ENCODE peak calls at places on chromosomes 5 and 9, in ten cellular contexts. S is Panc1; H is CD4-positive, alpha-beta T cell; J is GM10248; G is HCT116; B is tibial artery; M is coronary artery; I is brain microvascular endothelial cell; T is AG09309; U is neural progenitor cell. A is an unnamed sample.

GRCh38 chr9:93673271-93673843 is 97.0 kb downstream of the PHF2 start:
- DNase-seq in S (no peak), H (no peak), J (no peak), G (no peak), B (peak), M (peak), I (no peak), T (no peak), U (no peak), A (no peak)

GRCh38 chr9:88174324-88174723 is 36.0 kb upstream of the SPATA31C2 start:
- DNase-seq in S (no peak), H (no peak), J (no peak), G (no peak), B (no peak), M (no peak), I (no peak), T (no peak), U (peak), A (no peak)

GRCh38 chr9:36126016-36126786 is 10.3 kb upstream of the GLIPR2 start:
- DNase-seq in S (no peak), H (no peak), J (no peak), G (no peak), B (no peak), M (no peak), I (no peak), T (no peak), U (no peak), A (no peak)

GRCh38 chr5:1901081-1901480 is 18.4 kb upstream of the IRX4 start:
- DNase-seq in S (no peak), H (no peak), J (no peak), G (no peak), B (no peak), M (no peak), I (no peak), T (no peak), U (no peak), A (no peak)

GRCh38 chr5:121667292-121667691 is 184.4 kb upstream of the FTMT start:
- DNase-seq in S (no peak), H (no peak), J (no peak), G (no peak), B (no peak), M (no peak), I (no peak), T (no peak), U (no peak), A (no peak)

GRCh38 chr5:38420691-38421395 is 135.6 kb downstream of the LIFR start:
- DNase-seq in S (peak), H (no peak), J (peak), G (peak), B (peak), M (no peak), I (peak), T (peak), U (peak), A (no peak)

GRCh38 chr5:163565492-163565891 is 60.1 kb downstream of the MAT2B start:
- DNase-seq in S (no peak), H (no peak), J (no peak), G (no peak), B (no peak), M (no peak), I (no peak), T (no peak), U (peak), A (no peak)

GRCh38 chr5:146618434-146618833 is 102.4 kb upstream of the GPR151 start:
- DNase-seq in S (no peak), H (no peak), J (no peak), G (no peak), B (no peak), M (no peak), I (no peak), T (no peak), U (no peak), A (no peak)

GRCh38 chr5:98581416-98581999 is 192.0 kb upstream of the RGMB start:
- DNase-seq in S (no peak), H (no peak), J (no peak), G (no peak), B (no peak), M (no peak), I (no peak), T (no peak), U (no peak), A (peak)

GRCh38 chr9:115127191-115127817 is 9.3 kb upstream of the TNC start:
- DNase-seq in S (no peak), H (no peak), J (no peak), G (no peak), B (no peak), M (no peak), I (peak), T (no peak), U (no peak), A (no peak)

GRCh38 chr9:88530051-88530450 is 4.9 kb upstream of the NXNL2 start:
- DNase-seq in S (no peak), H (no peak), J (no peak), G (no peak), B (no peak), M (no peak), I (peak), T (no peak), U (no peak), A (no peak)

GRCh38 chr9:34380034-34380510 is 3.4 kb upstream of the MYORG start:
- DNase-seq in S (no peak), H (no peak), J (peak), G (no peak), B (no peak), M (peak), I (no peak), T (no peak), U (peak), A (no peak)

GRCh38 chr5:53006920-53007890 is 18.1 kb downstream of the ITGA2 start:
- DNase-seq in S (no peak), H (no peak), J (no peak), G (no peak), B (no peak), M (no peak), I (no peak), T (no peak), U (no peak), A (no peak)

GRCh38 chr9:18568969-18569368 is 95.0 kb downstream of the ADAMTSL1 start:
- DNase-seq in S (no peak), H (no peak), J (no peak), G (no peak), B (no peak), M (no peak), I (peak), T (no peak), U (no peak), A (no peak)

GRCh38 chr9:75445122-75445521 is 356.8 kb downstream of the OSTF1 start:
- DNase-seq in S (no peak), H (no peak), J (no peak), G (no peak), B (no peak), M (no peak), I (no peak), T (no peak), U (no peak), A (no peak)

GRCh38 chr9:31335529-31336234 is 1048.8 kb upstream of the ACO1 start:
- DNase-seq in S (no peak), H (no peak), J (no peak), G (no peak), B (no peak), M (no peak), I (no peak), T (no peak), U (no peak), A (no peak)

GRCh38 chr5:69503144-69503488 is 10.5 kb downstream of the OCLN start:
- DNase-seq in S (no peak), H (no peak), J (no peak), G (no peak), B (no peak), M (no peak), I (no peak), T (no peak), U (no peak), A (no peak)

GRCh38 chr9:33223696-33224095 is 16.3 kb upstream of the SPINK4 start:
- DNase-seq in S (no peak), H (no peak), J (no peak), G (no peak), B (no peak), M (no peak), I (no peak), T (no peak), U (no peak), A (no peak)

GRCh38 chr9:18208166-18209059 is 265.5 kb upstream of the ADAMTSL1 start:
- DNase-seq in S (no peak), H (no peak), J (no peak), G (no peak), B (no peak), M (no peak), I (peak), T (no peak), U (peak), A (no peak)

GRCh38 chr9:134571326-134571871 is 70.2 kb upstream of the COL5A1 start:
- DNase-seq in S (no peak), H (no peak), J (no peak), G (no peak), B (peak), M (peak), I (no peak), T (no peak), U (no peak), A (no peak)

GRCh38 chr5:16660982-16661381 is 44.2 kb upstream of the RETREG1 start:
- DNase-seq in S (no peak), H (no peak), J (no peak), G (no peak), B (no peak), M (no peak), I (no peak), T (no peak), U (no peak), A (no peak)

GRCh38 chr9:16869961-16870605 is 387 bp downstream of the BNC2 start:
- DNase-seq in S (no peak), H (no peak), J (no peak), G (no peak), B (peak), M (no peak), I (no peak), T (no peak), U (peak), A (no peak)

GRCh38 chr9:3810231-3810630 is 284.4 kb upstream of the RFX3 start:
- DNase-seq in S (no peak), H (no peak), J (no peak), G (no peak), B (no peak), M (no peak), I (no peak), T (no peak), U (no peak), A (no peak)

GRCh38 chr5:142703153-142703552 is 17.3 kb upstream of the FGF1 start:
- DNase-seq in S (no peak), H (no peak), J (no peak), G (no peak), B (no peak), M (no peak), I (no peak), T (no peak), U (no peak), A (no peak)

GRCh38 chr9:15444141-15444540 is 21.5 kb downstream of the SNAPC3 start:
- DNase-seq in S (no peak), H (no peak), J (no peak), G (no peak), B (no peak), M (no peak), I (no peak), T (no peak), U (no peak), A (no peak)

GRCh38 chr9:84404095-84404686 is 63.6 kb upstream of the SLC28A3 start:
- DNase-seq in S (no peak), H (no peak), J (peak), G (peak), B (no peak), M (peak), I (no peak), T (no peak), U (peak), A (no peak)

GRCh38 chr9:15333376-15333881 is 26.4 kb upstream of the TTC39B start:
- DNase-seq in S (no peak), H (no peak), J (no peak), G (no peak), B (no peak), M (no peak), I (no peak), T (no peak), U (no peak), A (no peak)

GRCh38 chr5:112694853-112695709 is 42.6 kb upstream of the APC start:
- DNase-seq in S (no peak), H (no peak), J (no peak), G (no peak), B (no peak), M (no peak), I (peak), T (peak), U (peak), A (peak)

GRCh38 chr9:110095238-110095637 is 112.7 kb downstream of the C9orf152 start:
- DNase-seq in S (no peak), H (no peak), J (no peak), G (no peak), B (no peak), M (no peak), I (peak), T (no peak), U (no peak), A (no peak)

GRCh38 chr5:175749591-175749990 is 91.7 kb downstream of the HRH2 start:
- DNase-seq in S (no peak), H (no peak), J (no peak), G (no peak), B (no peak), M (peak), I (no peak), T (no peak), U (no peak), A (no peak)

GRCh38 chr5:123700624-123701023 is 188.6 kb downstream of the CSNK1G3 start:
- DNase-seq in S (peak), H (no peak), J (no peak), G (peak), B (no peak), M (no peak), I (peak), T (peak), U (no peak), A (peak)

GRCh38 chr9:72305102-72305546 is 59.9 kb downstream of the ZFAND5 start:
- DNase-seq in S (no peak), H (no peak), J (peak), G (peak), B (peak), M (peak), I (peak), T (no peak), U (peak), A (no peak)

GRCh38 chr9:33101104-33101951 is 24.9 kb upstream of the SMU1 start:
- DNase-seq in S (no peak), H (no peak), J (no peak), G (no peak), B (no peak), M (no peak), I (peak), T (peak), U (no peak), A (no peak)

GRCh38 chr5:78843436-78843835 is 141.7 kb downstream of the ARSB start:
- DNase-seq in S (no peak), H (no peak), J (no peak), G (no peak), B (no peak), M (no peak), I (no peak), T (no peak), U (no peak), A (no peak)
- TF ChIP-seq CTCF in S (no peak), H (no peak), J (no peak), G (no peak), B (no peak), M (no peak), I (no peak), T (no peak), U (no peak), A (no peak)

DNA sequence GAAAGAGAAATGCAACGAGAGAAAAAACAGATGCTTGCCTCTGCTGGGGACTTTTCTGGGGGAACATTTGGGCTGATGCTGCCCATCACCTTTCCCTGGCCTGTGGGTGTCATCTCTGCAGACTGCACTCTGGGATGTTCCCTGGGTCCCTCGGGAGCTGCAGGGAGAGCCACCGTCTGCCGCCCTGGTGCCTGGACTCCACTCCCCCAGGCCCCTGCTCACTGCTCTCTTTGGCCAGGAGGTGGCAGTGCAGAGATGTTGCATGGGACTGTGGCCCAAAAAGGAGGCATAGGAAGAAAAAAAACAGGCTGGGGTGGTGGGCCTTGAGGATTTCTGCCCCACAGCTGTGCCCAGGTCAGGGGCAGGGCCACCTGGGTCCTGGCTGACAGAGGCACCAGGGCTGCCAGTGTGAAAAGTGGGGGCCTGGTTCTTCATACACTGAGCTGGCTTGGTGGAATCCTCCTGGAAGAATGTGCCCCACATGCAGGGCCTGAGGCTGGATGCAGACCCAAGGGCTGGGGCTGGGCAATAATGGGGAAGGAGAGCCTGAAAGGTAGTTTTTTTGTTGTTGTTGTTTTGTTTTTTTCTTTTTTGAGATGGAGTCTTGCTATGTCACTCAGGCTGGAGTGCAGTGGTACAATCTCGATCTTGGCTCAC is 353.6 kb downstream of the SLIT3 start:
- DNase-seq in S (peak), H (no peak), J (peak), G (no peak), B (no peak), M (no peak), I (peak), T (no peak), U (peak), A (no peak)
- TF ChIP-seq CTCF in S (peak), H (peak), J (peak), G (peak), B (peak), M (peak), I (peak), T (peak), U (peak), A (peak)

DNA sequence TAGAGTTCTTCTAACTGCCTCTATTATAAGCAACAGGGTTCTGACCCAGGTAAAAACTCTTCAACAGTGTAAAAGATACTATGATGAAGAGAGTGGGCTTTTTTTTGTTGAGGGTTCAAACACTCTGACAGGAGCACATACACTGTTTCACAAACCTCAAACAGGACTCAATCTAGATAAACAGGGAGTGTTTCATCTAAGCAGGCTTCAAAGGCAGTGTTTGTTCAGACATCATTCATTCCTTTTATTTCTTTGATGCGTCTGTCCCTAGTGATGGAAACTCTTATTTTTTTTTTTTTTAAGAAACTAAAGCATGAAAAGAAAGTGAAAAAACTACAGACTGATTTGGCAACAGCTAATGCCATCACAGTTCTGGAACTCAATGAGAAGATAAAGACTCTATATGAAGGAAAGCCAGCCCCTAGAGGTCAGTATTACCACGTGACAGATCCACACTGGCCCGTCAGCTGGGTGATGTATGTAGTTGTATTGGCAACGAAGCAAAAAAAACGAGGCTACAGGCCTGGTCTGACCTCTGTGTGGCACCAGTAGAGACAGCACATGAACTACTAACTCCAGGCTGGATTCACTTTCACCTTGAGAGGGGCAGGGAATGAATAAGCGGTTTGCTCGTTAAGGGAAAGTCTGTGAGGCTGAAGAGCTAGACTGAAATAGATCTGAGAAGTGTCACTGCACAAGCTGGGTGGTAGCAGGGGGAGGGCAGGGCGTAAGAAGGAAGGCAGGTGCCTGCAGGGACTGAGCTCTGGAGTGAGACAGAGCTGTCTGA is 172.2 kb downstream of the CCDC192 start:
- DNase-seq in S (peak), H (peak), J (peak), G (peak), B (no peak), M (no peak), I (peak), T (no peak), U (peak), A (no peak)
- TF ChIP-seq CTCF in S (peak), H (no peak), J (peak), G (peak), B (no peak), M (no peak), I (peak), T (no peak), U (peak), A (peak)

GRCh38 chr5:9395736-9396135 is 150.1 kb downstream of the SEMA5A start:
- DNase-seq in S (no peak), H (no peak), J (no peak), G (no peak), B (no peak), M (no peak), I (no peak), T (no peak), U (no peak), A (no peak)

GRCh38 chr5:9391080-9391479 is 154.8 kb downstream of the SEMA5A start:
- DNase-seq in S (no peak), H (no peak), J (no peak), G (no peak), B (no peak), M (no peak), I (no peak), T (no peak), U (no peak), A (no peak)

GRCh38 chr5:9396285-9396770 is 149.5 kb downstream of the SEMA5A start:
- DNase-seq in S (no peak), H (no peak), J (no peak), G (no peak), B (no peak), M (no peak), I (no peak), T (no peak), U (no peak), A (no peak)

GRCh38 chr5:9392625-9393024 is 153.2 kb downstream of the SEMA5A start:
- DNase-seq in S (no peak), H (no peak), J (no peak), G (no peak), B (no peak), M (no peak), I (no peak), T (no peak), U (no peak), A (no peak)

DNA sequence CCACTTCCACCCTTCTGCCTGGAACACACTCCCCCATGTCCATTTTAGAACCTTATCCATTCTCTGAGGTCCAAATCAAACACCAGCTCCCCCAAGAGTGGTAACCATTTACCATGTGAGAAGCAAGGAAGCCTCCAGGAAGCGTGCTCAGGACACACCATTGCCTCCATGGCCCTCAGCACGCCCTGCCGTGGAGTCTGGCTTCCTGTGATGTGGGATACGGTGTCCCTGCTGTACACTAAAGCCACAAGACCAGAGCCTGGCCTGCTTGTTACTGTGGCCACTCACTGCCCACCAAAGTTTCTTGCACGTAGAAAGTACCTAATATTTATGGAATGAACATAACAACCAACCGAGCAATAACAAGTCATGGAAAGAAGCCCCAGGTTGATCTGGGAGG is 151.7 kb downstream of the SEMA5A start:
- DNase-seq in S (no peak), H (no peak), J (no peak), G (no peak), B (no peak), M (no peak), I (no peak), T (no peak), U (no peak), A (no peak)
- TF ChIP-seq CTCF in S (no peak), H (no peak), J (no peak), G (no peak), B (no peak), M (no peak), I (no peak), T (no peak), U (no peak), A (no peak)